ENCODE peak calls at places on chromosomes 6 and 20, in four cellular contexts. One of them, this sample, is unnamed.

GRCh38 chr6:18179770-18180393 is 24.7 kb downstream of the KDM1B start:
- DNase-seq in adrenal gland: no peak
- DNase-seq in Peyer's patch: no peak
- DNase-seq in CD4-positive, alpha-beta T cell: no peak
- DNase-seq in this sample: no peak

GRCh38 chr20:25294459-25295385 is 46.8 kb downstream of the PYGB start:
- DNase-seq in adrenal gland: no peak
- DNase-seq in Peyer's patch: peak
- DNase-seq in CD4-positive, alpha-beta T cell: peak
- DNase-seq in this sample: peak

GRCh38 chr6:3229566-3230274 is 2.3 kb upstream of the TUBB2B start:
- DNase-seq in Peyer's patch: peak
- DNase-seq in adrenal gland: no peak
- DNase-seq in CD4-positive, alpha-beta T cell: no peak
- DNase-seq in this sample: peak

GRCh38 chr20:31987744-31988143 is 19.8 kb downstream of the XKR7 start:
- DNase-seq in CD4-positive, alpha-beta T cell: no peak
- DNase-seq in adrenal gland: peak
- DNase-seq in Peyer's patch: no peak
- DNase-seq in this sample: no peak

GRCh38 chr20:14984305-14984704 is 646.9 kb upstream of the FLRT3 start:
- DNase-seq in CD4-positive, alpha-beta T cell: no peak
- DNase-seq in adrenal gland: no peak
- DNase-seq in Peyer's patch: no peak
- DNase-seq in this sample: no peak

GRCh38 chr6:71028236-71028876 is 71.5 kb upstream of the B3GAT2 start:
- DNase-seq in CD4-positive, alpha-beta T cell: no peak
- DNase-seq in adrenal gland: no peak
- DNase-seq in Peyer's patch: no peak
- DNase-seq in this sample: no peak

GRCh38 chr6:99979953-99980352 is 14.1 kb downstream of the MCHR2 start:
- DNase-seq in CD4-positive, alpha-beta T cell: no peak
- DNase-seq in adrenal gland: no peak
- DNase-seq in Peyer's patch: no peak
- DNase-seq in this sample: no peak

GRCh38 chr6:35080821-35081425 is 60.2 kb downstream of the TCP11 start:
- DNase-seq in CD4-positive, alpha-beta T cell: no peak
- DNase-seq in Peyer's patch: no peak
- DNase-seq in adrenal gland: peak
- DNase-seq in this sample: no peak

GRCh38 chr6:151051164-151051563 is 185.7 kb downstream of the MTHFD1L start:
- DNase-seq in CD4-positive, alpha-beta T cell: no peak
- DNase-seq in Peyer's patch: no peak
- DNase-seq in adrenal gland: no peak
- DNase-seq in this sample: no peak

GRCh38 chr6:136791296-136792065 is 796 bp downstream of the MAP3K5 start:
- DNase-seq in CD4-positive, alpha-beta T cell: peak
- DNase-seq in adrenal gland: peak
- DNase-seq in Peyer's patch: peak
- DNase-seq in this sample: peak

GRCh38 chr6:159977242-159978214 is 8.6 kb downstream of the IGF2R start:
- DNase-seq in Peyer's patch: no peak
- DNase-seq in CD4-positive, alpha-beta T cell: no peak
- DNase-seq in adrenal gland: peak
- DNase-seq in this sample: no peak

GRCh38 chr6:37491161-37491829 is 8.4 kb downstream of the CCDC167 start:
- DNase-seq in CD4-positive, alpha-beta T cell: no peak
- DNase-seq in adrenal gland: no peak
- DNase-seq in Peyer's patch: no peak
- DNase-seq in this sample: no peak

GRCh38 chr20:13128173-13128572 is 92.9 kb upstream of the ISM1 start:
- DNase-seq in Peyer's patch: no peak
- DNase-seq in CD4-positive, alpha-beta T cell: no peak
- DNase-seq in adrenal gland: no peak
- DNase-seq in this sample: no peak

GRCh38 chr20:33568378-33569289 is 78.7 kb downstream of the CBFA2T2 start:
- DNase-seq in adrenal gland: no peak
- DNase-seq in CD4-positive, alpha-beta T cell: no peak
- DNase-seq in Peyer's patch: no peak
- DNase-seq in this sample: peak

GRCh38 chr6:30265594-30265993 is 52.4 kb upstream of the TRIM26 start:
- DNase-seq in Peyer's patch: no peak
- DNase-seq in CD4-positive, alpha-beta T cell: no peak
- DNase-seq in adrenal gland: no peak
- DNase-seq in this sample: no peak

GRCh38 chr6:170135821-170136471 is 154.9 kb downstream of the DLL1 start:
- DNase-seq in Peyer's patch: no peak
- DNase-seq in adrenal gland: no peak
- DNase-seq in CD4-positive, alpha-beta T cell: no peak
- DNase-seq in this sample: no peak

GRCh38 chr6:157898169-157898568 is 75.1 kb downstream of the SNX9 start:
- DNase-seq in Peyer's patch: no peak
- DNase-seq in adrenal gland: no peak
- DNase-seq in CD4-positive, alpha-beta T cell: no peak
- DNase-seq in this sample: no peak

GRCh38 chr6:115729036-115729435 is 331.7 kb downstream of the FRK start:
- DNase-seq in adrenal gland: no peak
- DNase-seq in CD4-positive, alpha-beta T cell: no peak
- DNase-seq in Peyer's patch: no peak
- DNase-seq in this sample: no peak

GRCh38 chr6:22328499-22328898 is 31.7 kb upstream of the PRL start:
- DNase-seq in adrenal gland: no peak
- DNase-seq in CD4-positive, alpha-beta T cell: no peak
- DNase-seq in Peyer's patch: no peak
- DNase-seq in this sample: no peak

GRCh38 chr6:40520683-40521082 is 66.5 kb downstream of the LRFN2 start:
- DNase-seq in CD4-positive, alpha-beta T cell: no peak
- DNase-seq in adrenal gland: no peak
- DNase-seq in Peyer's patch: no peak
- DNase-seq in this sample: no peak

GRCh38 chr20:11497543-11497942 is 420.1 kb upstream of the BTBD3 start:
- DNase-seq in CD4-positive, alpha-beta T cell: no peak
- DNase-seq in Peyer's patch: no peak
- DNase-seq in adrenal gland: no peak
- DNase-seq in this sample: no peak

GRCh38 chr6:499617-500016 is 108.1 kb downstream of the IRF4 start:
- DNase-seq in adrenal gland: no peak
- DNase-seq in CD4-positive, alpha-beta T cell: no peak
- DNase-seq in Peyer's patch: no peak
- DNase-seq in this sample: no peak

GRCh38 chr20:32067234-32067821 is 15.3 kb downstream of the HCK start:
- DNase-seq in adrenal gland: no peak
- DNase-seq in Peyer's patch: no peak
- DNase-seq in CD4-positive, alpha-beta T cell: no peak
- DNase-seq in this sample: no peak

GRCh38 chr6:147651249-147652063 is 143.0 kb downstream of the SAMD5 start:
- DNase-seq in CD4-positive, alpha-beta T cell: no peak
- DNase-seq in Peyer's patch: no peak
- DNase-seq in adrenal gland: peak
- DNase-seq in this sample: no peak

DNA sequence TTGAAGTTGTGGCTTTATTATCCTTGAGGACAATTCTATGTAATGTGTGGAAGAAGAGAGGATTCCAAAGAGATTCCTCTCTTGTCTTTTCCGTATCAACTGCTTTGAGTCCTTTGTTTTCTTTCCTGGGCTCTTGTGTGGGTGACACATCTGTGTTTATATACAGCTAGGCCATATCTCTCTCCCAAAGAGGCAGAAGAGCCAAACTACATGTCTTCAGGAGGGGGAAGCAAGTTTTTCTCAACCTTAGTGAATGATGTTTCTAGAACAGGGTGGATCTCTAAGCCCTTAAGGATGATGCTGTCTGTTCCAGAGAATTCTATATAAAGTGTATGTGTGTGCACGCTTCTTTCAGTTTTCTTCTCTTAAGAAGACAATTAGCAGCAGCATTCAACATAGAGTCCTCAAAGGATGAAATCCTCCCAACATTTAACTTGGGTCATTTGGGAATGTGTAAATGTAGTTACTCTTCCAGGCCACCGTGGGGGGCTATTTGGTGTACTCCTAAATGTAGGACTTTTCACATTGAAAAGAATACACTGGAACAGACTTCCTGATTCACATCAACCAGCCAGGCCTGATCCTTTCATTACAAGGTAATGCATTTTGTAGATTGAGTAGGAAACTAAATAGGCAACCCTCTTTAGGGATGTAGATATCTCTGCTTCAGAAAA is 92.8 kb upstream of the EEF1E1 start:
- DNase-seq in CD4-positive, alpha-beta T cell: no peak
- DNase-seq in adrenal gland: no peak
- DNase-seq in Peyer's patch: no peak
- DNase-seq in this sample: no peak
- TF ChIP-seq CTCF in CD4-positive, alpha-beta T cell: no peak
- TF ChIP-seq CTCF in adrenal gland: no peak
- TF ChIP-seq CTCF in Peyer's patch: no peak
- TF ChIP-seq CTCF in this sample: peak

GRCh38 chr20:63498950-63499332 is at the start of gene EEF1A2:
- DNase-seq in adrenal gland: peak
- DNase-seq in Peyer's patch: peak
- DNase-seq in CD4-positive, alpha-beta T cell: peak
- DNase-seq in this sample: no peak
- TF ChIP-seq CTCF in adrenal gland: peak
- TF ChIP-seq CTCF in Peyer's patch: no peak
- TF ChIP-seq CTCF in CD4-positive, alpha-beta T cell: no peak
- TF ChIP-seq CTCF in this sample: no peak

GRCh38 chr6:111644893-111645430 is 39.3 kb upstream of the TRAF3IP2 start:
- DNase-seq in CD4-positive, alpha-beta T cell: no peak
- DNase-seq in Peyer's patch: no peak
- DNase-seq in adrenal gland: no peak
- DNase-seq in this sample: no peak

GRCh38 chr6:111639266-111639665 is 33.6 kb upstream of the TRAF3IP2 start:
- DNase-seq in Peyer's patch: no peak
- DNase-seq in adrenal gland: no peak
- DNase-seq in CD4-positive, alpha-beta T cell: no peak
- DNase-seq in this sample: no peak

GRCh38 chr6:111646942-111647341 is 41.3 kb upstream of the TRAF3IP2 start:
- DNase-seq in CD4-positive, alpha-beta T cell: no peak
- DNase-seq in adrenal gland: no peak
- DNase-seq in Peyer's patch: no peak
- DNase-seq in this sample: no peak

GRCh38 chr6:111646034-111646433 is 40.4 kb upstream of the TRAF3IP2 start:
- DNase-seq in adrenal gland: no peak
- DNase-seq in CD4-positive, alpha-beta T cell: no peak
- DNase-seq in Peyer's patch: no peak
- DNase-seq in this sample: no peak

GRCh38 chr6:111642463-111643158 is 36.9 kb upstream of the TRAF3IP2 start:
- DNase-seq in CD4-positive, alpha-beta T cell: no peak
- DNase-seq in adrenal gland: peak
- DNase-seq in Peyer's patch: no peak
- DNase-seq in this sample: peak
- TF ChIP-seq CTCF in CD4-positive, alpha-beta T cell: no peak
- TF ChIP-seq CTCF in adrenal gland: peak
- TF ChIP-seq CTCF in Peyer's patch: peak
- TF ChIP-seq CTCF in this sample: peak

GRCh38 chr6:135478626-135479025 is 18.9 kb downstream of the AHI1 start:
- DNase-seq in adrenal gland: no peak
- DNase-seq in CD4-positive, alpha-beta T cell: no peak
- DNase-seq in Peyer's patch: no peak
- DNase-seq in this sample: no peak

GRCh38 chr6:135474362-135474761 is 23.2 kb downstream of the AHI1 start:
- DNase-seq in CD4-positive, alpha-beta T cell: no peak
- DNase-seq in Peyer's patch: no peak
- DNase-seq in adrenal gland: no peak
- DNase-seq in this sample: no peak

DNA sequence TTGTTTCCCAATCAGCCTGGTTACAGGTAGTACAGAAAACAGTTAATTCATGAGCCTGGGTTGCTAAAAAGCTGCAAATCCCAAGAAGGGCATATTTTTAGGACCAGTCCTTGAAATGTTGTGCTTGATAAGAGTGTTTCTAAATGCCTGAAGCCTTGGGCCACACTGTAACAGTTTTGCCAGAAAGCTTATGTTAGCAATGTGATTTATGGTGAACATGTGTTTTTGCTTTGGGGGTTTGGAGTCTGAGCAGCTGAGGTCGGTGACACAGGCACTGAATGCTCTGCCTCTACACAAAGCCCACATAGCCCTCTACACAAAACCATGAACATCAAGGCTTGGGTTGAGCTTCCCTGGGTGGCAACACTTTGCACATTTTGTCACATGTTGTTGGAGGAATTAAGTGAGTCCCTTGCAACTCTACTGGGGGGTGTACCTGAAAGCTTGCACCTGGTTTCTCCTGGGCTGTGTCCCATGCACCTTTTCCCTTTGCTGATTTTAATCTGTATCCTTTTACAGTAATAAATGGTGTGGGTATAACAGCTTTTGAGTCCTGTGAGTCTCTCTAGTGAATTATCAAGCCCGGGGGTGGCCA is 22.2 kb downstream of the AHI1 start:
- DNase-seq in adrenal gland: no peak
- DNase-seq in Peyer's patch: no peak
- DNase-seq in CD4-positive, alpha-beta T cell: no peak
- DNase-seq in this sample: no peak
- TF ChIP-seq CTCF in adrenal gland: no peak
- TF ChIP-seq CTCF in Peyer's patch: no peak
- TF ChIP-seq CTCF in CD4-positive, alpha-beta T cell: no peak
- TF ChIP-seq CTCF in this sample: no peak

GRCh38 chr20:63582382-63583063 is 8.5 kb upstream of the HELZ2 start:
- DNase-seq in adrenal gland: no peak
- DNase-seq in Peyer's patch: no peak
- DNase-seq in CD4-positive, alpha-beta T cell: no peak
- DNase-seq in this sample: no peak

GRCh38 chr20:63578224-63579016 is 4.4 kb upstream of the HELZ2 start:
- DNase-seq in Peyer's patch: no peak
- DNase-seq in adrenal gland: no peak
- DNase-seq in CD4-positive, alpha-beta T cell: no peak
- DNase-seq in this sample: no peak

GRCh38 chr20:63577317-63577894 is 3.4 kb upstream of the HELZ2 start:
- DNase-seq in CD4-positive, alpha-beta T cell: no peak
- DNase-seq in Peyer's patch: no peak
- DNase-seq in adrenal gland: no peak
- DNase-seq in this sample: no peak

GRCh38 chr20:63579017-63579705 is 5.1 kb upstream of the HELZ2 start:
- DNase-seq in CD4-positive, alpha-beta T cell: no peak
- DNase-seq in adrenal gland: no peak
- DNase-seq in Peyer's patch: no peak
- DNase-seq in this sample: no peak

GRCh38 chr20:63580796-63581461 is 6.9 kb upstream of the HELZ2 start:
- DNase-seq in CD4-positive, alpha-beta T cell: peak
- DNase-seq in Peyer's patch: peak
- DNase-seq in adrenal gland: peak
- DNase-seq in this sample: no peak
- TF ChIP-seq CTCF in CD4-positive, alpha-beta T cell: peak
- TF ChIP-seq CTCF in Peyer's patch: peak
- TF ChIP-seq CTCF in adrenal gland: peak
- TF ChIP-seq CTCF in this sample: peak

DNA sequence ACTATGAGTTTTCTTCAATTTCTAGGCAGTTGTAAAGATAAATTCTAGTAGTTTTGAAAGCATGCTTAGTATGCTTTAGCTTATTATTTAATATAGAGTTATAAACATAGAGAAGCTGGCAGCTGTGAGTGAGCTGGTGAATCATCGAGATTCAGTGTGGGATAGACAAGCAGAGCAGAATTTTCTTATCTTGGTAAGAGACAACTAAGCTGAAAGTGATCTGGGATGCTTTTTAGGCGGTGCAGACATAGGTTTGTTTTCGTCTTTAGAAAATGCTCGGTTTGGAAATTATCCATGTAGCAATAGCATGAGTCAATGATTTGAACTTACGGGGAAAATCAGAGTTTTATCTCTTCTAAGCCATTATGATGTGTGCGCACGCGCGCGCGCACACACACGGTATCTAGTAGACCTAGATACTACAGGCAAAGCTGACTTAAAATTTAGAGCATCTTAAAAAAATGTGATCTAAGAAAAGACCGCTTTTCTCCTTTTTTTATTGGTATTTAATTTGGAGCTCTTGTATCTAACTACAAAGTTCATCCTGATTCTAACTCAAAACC is 128.3 kb upstream of the MAP3K7 start:
- DNase-seq in adrenal gland: no peak
- DNase-seq in CD4-positive, alpha-beta T cell: no peak
- DNase-seq in Peyer's patch: no peak
- DNase-seq in this sample: no peak
- TF ChIP-seq CTCF in adrenal gland: no peak
- TF ChIP-seq CTCF in CD4-positive, alpha-beta T cell: no peak
- TF ChIP-seq CTCF in Peyer's patch: no peak
- TF ChIP-seq CTCF in this sample: no peak

This sample was measured in neural crest cell.